ENCODE peak calls at places on chromosome 2, in seven cellular contexts. D is IMR-90, Q is endothelial cell of umbilical vein, J is heart left ventricle, L is A549, U is upper lobe of left lung, T is body of pancreas. M is an unnamed sample.

GRCh38 chr2:227748079-227748478 is 2.4 kb downstream of the SCYGR8 start:
- DNase-seq in D (no peak), Q (peak; percentile 9), J (no peak), L (peak; percentile 10), U (no peak), T (no peak), M (peak; percentile 21)

GRCh38 chr2:222736301-222736700 is 64.8 kb downstream of the MOGAT1 start:
- DNase-seq in D (peak; percentile 67), Q (no peak), J (peak; percentile 33), L (no peak), U (no peak), T (no peak), M (no peak)

GRCh38 chr2:193980599-193980998 is 1676.4 kb upstream of the SLC39A10 start:
- DNase-seq in D (no peak), Q (no peak), J (no peak), L (no peak), U (no peak), T (no peak), M (no peak)

GRCh38 chr2:239274391-239275001 is 126.3 kb downstream of the HDAC4 start:
- DNase-seq in D (peak; percentile 70), Q (no peak), J (no peak), L (peak; percentile 74), U (peak; percentile 52), T (no peak), M (no peak)

GRCh38 chr2:231597014-231597611 is 4.4 kb downstream of the TEX44 start:
- DNase-seq in D (no peak), Q (no peak), J (peak; percentile 40), L (no peak), U (peak; percentile 51), T (no peak), M (peak; percentile 75)

GRCh38 chr2:40831313-40831873 is 379.5 kb upstream of the SLC8A1 start:
- DNase-seq in D (no peak), Q (no peak), J (no peak), L (no peak), U (no peak), T (no peak), M (no peak)

GRCh38 chr2:153145470-153145869 is 333.1 kb downstream of the RPRM start:
- DNase-seq in D (no peak), Q (no peak), J (no peak), L (no peak), U (no peak), T (peak; percentile 60), M (no peak)

GRCh38 chr2:23037596-23037995 is 347.4 kb upstream of the KLHL29 start:
- DNase-seq in D (no peak), Q (no peak), J (no peak), L (no peak), U (no peak), T (no peak), M (no peak)

GRCh38 chr2:234437642-234438321 is 59.1 kb downstream of the ARL4C start:
- DNase-seq in D (no peak), Q (no peak), J (peak; percentile 30), L (no peak), U (no peak), T (no peak), M (no peak)

GRCh38 chr2:158395166-158395565 is 61.4 kb downstream of the CCDC148 start:
- DNase-seq in D (no peak), Q (no peak), J (no peak), L (no peak), U (no peak), T (peak; percentile 13), M (no peak)

GRCh38 chr2:47360937-47361336 is 42.0 kb upstream of the MSH2 start:
- DNase-seq in D (peak; percentile 92), Q (no peak), J (no peak), L (peak; percentile 70), U (no peak), T (no peak), M (no peak)

GRCh38 chr2:47218066-47218581 is 63.0 kb upstream of the STPG4 start:
- DNase-seq in D (no peak), Q (no peak), J (no peak), L (no peak), U (peak; percentile 70), T (peak; percentile 32), M (peak; percentile 96)

GRCh38 chr2:68416081-68416675 is 50.9 kb downstream of the FBXO48 start:
- DNase-seq in D (no peak), Q (no peak), J (no peak), L (no peak), U (no peak), T (no peak), M (no peak)

GRCh38 chr2:233064526-233065199 is 4.5 kb downstream of the INPP5D start:
- DNase-seq in D (no peak), Q (no peak), J (no peak), L (no peak), U (no peak), T (no peak), M (no peak)

GRCh38 chr2:156189143-156189542 is 143.4 kb downstream of the NR4A2 start:
- DNase-seq in D (no peak), Q (no peak), J (no peak), L (no peak), U (no peak), T (no peak), M (peak; percentile 23)

GRCh38 chr2:128325665-128326181 is 7.1 kb upstream of the HS6ST1 start:
- DNase-seq in D (no peak), Q (no peak), J (peak; percentile 39), L (no peak), U (no peak), T (peak; percentile 72), M (no peak)

GRCh38 chr2:232368311-232368731 is 10.2 kb upstream of the ALPP start:
- DNase-seq in D (peak; percentile 34), Q (no peak), J (no peak), L (peak; percentile 21), U (no peak), T (no peak), M (no peak)

GRCh38 chr2:145631561-145631960 is 1111.6 kb upstream of the ZEB2 start:
- DNase-seq in D (peak; percentile 35), Q (no peak), J (no peak), L (no peak), U (no peak), T (no peak), M (no peak)

GRCh38 chr2:198098918-198099317 is 294.5 kb downstream of the PLCL1 start:
- DNase-seq in D (peak; percentile 15), Q (no peak), J (no peak), L (no peak), U (no peak), T (no peak), M (no peak)

GRCh38 chr2:217902281-217903141 is 100.3 kb downstream of the TNS1 start:
- DNase-seq in D (peak; percentile 88), Q (peak; percentile 81), J (peak; percentile 86), L (peak; percentile 39), U (peak; percentile 92), T (peak; percentile 84), M (peak; percentile 69)

GRCh38 chr2:68799615-68800400 is 65.2 kb downstream of the ARHGAP25 start:
- DNase-seq in D (no peak), Q (no peak), J (no peak), L (no peak), U (no peak), T (no peak), M (no peak)

DNA sequence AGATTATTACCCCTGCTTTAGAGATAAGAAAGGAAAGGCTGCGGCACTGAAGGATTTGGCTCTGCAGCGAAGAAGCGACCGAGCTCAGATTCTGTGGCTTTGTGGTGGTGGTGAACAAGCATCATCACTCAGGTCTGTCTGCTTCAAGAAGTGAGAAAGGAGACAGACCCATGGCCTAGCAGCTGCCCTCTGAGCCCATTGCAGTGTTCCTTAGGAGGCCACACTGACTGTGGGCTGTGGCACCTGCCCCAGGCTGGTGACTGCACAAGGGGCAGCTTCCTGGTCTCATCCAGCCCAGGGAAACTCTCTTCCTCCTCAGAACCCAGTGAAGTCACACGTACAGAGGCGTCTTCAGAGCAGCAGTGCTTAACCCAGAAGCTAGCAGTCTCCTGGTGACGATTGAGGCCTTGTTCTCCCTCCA is 22.3 kb downstream of the BIN1 start:
- DNase-seq in D (no peak), Q (no peak), J (no peak), L (no peak), U (peak; percentile 37), T (no peak), M (peak; percentile 52)
- H3K4me3 ChIP-seq in D (no peak overlapping the region), Q (no peak overlapping the region), J (no peak overlapping the region), L (no peak overlapping the region), U (no peak overlapping the region), T (no peak overlapping the region), M (no peak overlapping the region)

GRCh38 chr2:62196278-62196901 is 475 bp downstream of the B3GNT2 start:
- DNase-seq in D (no peak), Q (no peak), J (peak; percentile 59), L (peak; percentile 52), U (peak; percentile 67), T (no peak), M (peak; percentile 80)

GRCh38 chr2:62195421-62196277 is at the start of gene B3GNT2:
- DNase-seq in D (peak; percentile 57), Q (peak; percentile 70), J (peak; percentile 91), L (peak; percentile 67), U (peak; percentile 84), T (peak; percentile 84), M (peak; percentile 84)

GRCh38 chr2:62198237-62198633 is 2.3 kb downstream of the B3GNT2 start:
- DNase-seq in D (no peak), Q (no peak), J (no peak), L (no peak), U (no peak), T (no peak), M (no peak)

GRCh38 chr2:62197609-62198236 is 1.8 kb downstream of the B3GNT2 start:
- DNase-seq in D (no peak), Q (peak; percentile 22), J (peak; percentile 61), L (peak; percentile 41), U (peak; percentile 72), T (peak; percentile 34), M (peak; percentile 73)

GRCh38 chr2:62197017-62197586 is 1.2 kb downstream of the B3GNT2 start:
- DNase-seq in D (no peak), Q (peak; percentile 35), J (peak; percentile 38), L (peak; percentile 38), U (no peak), T (peak; percentile 32), M (peak; percentile 30)
- TF ChIP-seq POLR2A in D (no peak), Q (no peak), J (no peak), L (no peak), U (no peak), T (peak; percentile 0), M (no peak)

DNA sequence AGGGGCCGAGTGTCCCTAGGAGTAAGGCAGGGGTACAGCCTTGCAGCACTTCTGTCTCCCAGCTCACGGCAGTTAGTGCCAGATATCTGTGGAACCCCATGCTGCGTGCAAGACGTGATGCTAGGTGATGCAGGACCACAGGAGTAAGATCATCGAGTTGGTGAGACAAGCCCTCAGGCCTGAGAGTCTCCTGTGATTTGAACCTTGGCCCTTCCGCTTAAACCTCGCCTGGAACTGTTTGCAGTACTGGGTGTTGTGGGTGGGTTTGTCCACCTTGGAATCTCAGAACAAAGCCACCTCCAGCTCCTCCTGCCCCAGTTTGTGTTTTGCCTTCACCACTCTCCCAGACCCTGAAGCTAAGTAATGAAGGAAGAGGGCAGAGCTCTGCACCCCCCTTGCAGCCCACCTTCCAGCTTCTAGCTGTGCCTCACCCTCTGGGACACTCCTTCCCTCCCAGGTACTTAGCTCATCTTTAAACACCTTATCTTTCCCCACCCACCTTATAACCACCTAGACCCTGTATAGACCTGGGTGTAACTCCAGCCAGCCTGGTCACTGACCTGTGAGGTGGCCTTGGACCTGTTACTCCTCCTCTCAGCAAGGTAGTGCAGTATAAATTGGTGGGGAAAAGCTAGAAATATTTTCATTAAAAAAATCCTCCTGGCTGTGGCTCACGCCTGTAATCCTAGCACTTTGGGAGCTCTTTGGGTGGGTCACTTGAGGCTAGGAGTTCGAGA is 6.6 kb downstream of the CNNM4 start:
- DNase-seq in D (no peak), Q (no peak), J (no peak), L (no peak), U (no peak), T (no peak), M (no peak)
- H3K27ac ChIP-seq in D (no peak overlapping the region), Q (no peak overlapping the region), J (no peak overlapping the region), L (no peak overlapping the region), U (no peak overlapping the region), T (no peak overlapping the region), M (peak overlapping the region; percentile 34)

GRCh38 chr2:237485844-237486243 is 1.2 kb upstream of the MLPH start:
- DNase-seq in D (no peak), Q (no peak), J (no peak), L (no peak), U (no peak), T (no peak), M (no peak)
- H3K4me3 ChIP-seq in D (peak overlapping the region; percentile 70), Q (no peak overlapping the region), J (peak overlapping the region; percentile 59), L (peak overlapping the region; percentile 86), U (peak overlapping the region; percentile 67), T (no peak overlapping the region), M (peak overlapping the region; percentile 24)